ENCODE peak calls at places on chromosome 10, in four cellular contexts. T is stimulated activated CD8-positive, alpha-beta memory T cell treated with anti-CD3 and anti-CD28 coated beads, Interleukin-4, amount 100 ng/mL, for 1 hour; Q is activated CD4-positive, alpha-beta T cell treated with anti-CD3 and anti-CD28 coated beads for 4 hours; W is H54. M is an unnamed sample.

GRCh38 chr10:46234026-46234425 is 52.8 kb upstream of the ANTXRL start:
- DNase-seq in T (no peak), Q (no peak), W (no peak), M (no peak)

GRCh38 chr10:77850620-77851231 is 75.8 kb downstream of the DLG5 start:
- DNase-seq in T (no peak), Q (no peak), W (no peak), M (no peak)

GRCh38 chr10:50740351-50740688 is 584 bp downstream of the ASAH2B start:
- DNase-seq in T (no peak), Q (peak), W (peak), M (peak)

GRCh38 chr10:16341637-16342036 is 95.2 kb upstream of the PTER start:
- DNase-seq in T (no peak), Q (no peak), W (no peak), M (no peak)

GRCh38 chr10:48634198-48634983 is 29.5 kb upstream of the ARHGAP22 start:
- DNase-seq in T (no peak), Q (peak), W (no peak), M (peak)

GRCh38 chr10:93542358-93542791 is 24.1 kb upstream of the FFAR4 start:
- DNase-seq in T (no peak), Q (no peak), W (peak), M (no peak)

GRCh38 chr10:86163522-86164215 is 202.9 kb downstream of the GRID1 start:
- DNase-seq in T (no peak), Q (no peak), W (no peak), M (no peak)

GRCh38 chr10:38038107-38038931 is 27.8 kb downstream of the ZNF33A start:
- DNase-seq in T (no peak), Q (no peak), W (peak), M (no peak)

GRCh38 chr10:60114765-60115586 is 208.6 kb upstream of the CCDC6 start:
- DNase-seq in T (no peak), Q (peak), W (no peak), M (no peak)

GRCh38 chr10:129161184-129161583 is 305.9 kb upstream of the MGMT start:
- DNase-seq in T (no peak), Q (no peak), W (no peak), M (no peak)

GRCh38 chr10:21399392-21400015 is 126.0 kb downstream of the SKIDA1 start:
- DNase-seq in T (no peak), Q (no peak), W (no peak), M (no peak)

GRCh38 chr10:5942471-5942870 is 34.9 kb downstream of the IL15RA start:
- DNase-seq in T (no peak), Q (no peak), W (no peak), M (no peak)

GRCh38 chr10:70891636-70892035 is 3.3 kb upstream of the PCBD1 start:
- DNase-seq in T (no peak), Q (no peak), W (no peak), M (no peak)

GRCh38 chr10:132508497-132509443 is 28.8 kb upstream of the INPP5A start:
- DNase-seq in T (no peak), Q (no peak), W (no peak), M (no peak)

GRCh38 chr10:77555591-77556212 is 81.9 kb downstream of the KCNMA1 start:
- DNase-seq in T (no peak), Q (no peak), W (no peak), M (no peak)

GRCh38 chr10:86671419-86671818 is 3.1 kb downstream of the LDB3 start:
- DNase-seq in T (no peak), Q (no peak), W (no peak), M (no peak)

GRCh38 chr10:102152545-102152890 is 329 bp downstream of the NOLC1 start:
- DNase-seq in T (no peak), Q (peak), W (no peak), M (no peak)

M was measured in activated T-helper 1 cell treated with anti-CD3 and anti-CD28 coated beads, Interleukin-12 subunit alpha, Interleukin-12 subunit beta, Interleukin-2, Interleukin-4 antibody, amounts not matched to agents 30 ng/mL and 10 ng/mL and 1 ng/mL, durations not matched to agents 14 hours and 24 hours and 36 hours.